ENCODE peak calls at places on chromosomes 1 and 21, in eight cellular contexts. W is stomach, E is right lobe of liver, Y is A549, M is body of pancreas, U is esophagus muscularis mucosa, D is heart left ventricle, I is tibial nerve. G is an unnamed sample.

GRCh38 chr1:55572878-55573734 is 357.9 kb upstream of the USP24 start:
- DNase-seq in W (no peak), E (no peak), Y (peak; percentile 21), M (no peak), U (peak; percentile 87), D (no peak), I (no peak), G (no peak)

GRCh38 chr1:93033029-93033428 is 46.1 kb upstream of the MTF2 start:
- DNase-seq in W (no peak), E (no peak), Y (no peak), M (no peak), U (no peak), D (no peak), I (no peak), G (no peak)

GRCh38 chr1:100868364-100868995 is 26.2 kb downstream of the EXTL2 start:
- DNase-seq in W (no peak), E (no peak), Y (peak; percentile 28), M (no peak), U (no peak), D (no peak), I (no peak), G (no peak)

GRCh38 chr21:46161180-46161799 is 5.9 kb upstream of the FTCD start:
- DNase-seq in W (peak; percentile 21), E (no peak), Y (no peak), M (peak; percentile 1), U (no peak), D (peak; percentile 17), I (peak; percentile 5), G (peak; percentile 8)

GRCh38 chr1:54376085-54377039 is 29.8 kb downstream of the SSBP3 start:
- DNase-seq in W (no peak), E (no peak), Y (no peak), M (no peak), U (no peak), D (no peak), I (no peak), G (no peak)

GRCh38 chr1:39238476-39238875 is 34.0 kb downstream of the MACF1 start:
- DNase-seq in W (no peak), E (no peak), Y (no peak), M (no peak), U (no peak), D (peak; percentile 52), I (no peak), G (peak; percentile 36)

GRCh38 chr1:87542697-87543096 is 214.0 kb downstream of the LMO4 start:
- DNase-seq in W (no peak), E (no peak), Y (peak; percentile 2), M (no peak), U (no peak), D (no peak), I (no peak), G (no peak)

GRCh38 chr21:40936771-40937261 is 89.9 kb upstream of the DSCAM start:
- DNase-seq in W (no peak), E (no peak), Y (no peak), M (peak; percentile 12), U (peak; percentile 64), D (no peak), I (no peak), G (no peak)

GRCh38 chr1:50110656-50111055 is 1.9 kb downstream of the ELAVL4 start:
- DNase-seq in W (no peak), E (no peak), Y (no peak), M (peak; percentile 13), U (no peak), D (no peak), I (no peak), G (no peak)

GRCh38 chr1:216183007-216183406 is 240.2 kb downstream of the USH2A start:
- DNase-seq in W (no peak), E (no peak), Y (no peak), M (no peak), U (no peak), D (no peak), I (no peak), G (no peak)

GRCh38 chr21:31872452-31873274 is at the start of gene HUNK:
- DNase-seq in W (no peak), E (peak; percentile 38), Y (peak; percentile 28), M (peak; percentile 78), U (no peak), D (peak; percentile 24), I (no peak), G (peak; percentile 34)

GRCh38 chr1:178928985-178929384 is 58.1 kb upstream of the ANGPTL1 start:
- DNase-seq in W (no peak), E (no peak), Y (no peak), M (no peak), U (peak; percentile 77), D (no peak), I (no peak), G (no peak)

GRCh38 chr21:44801468-44802395 is at the start of gene UBE2G2:
- DNase-seq in W (peak; percentile 85), E (peak; percentile 84), Y (peak; percentile 75), M (peak; percentile 82), U (peak; percentile 94), D (peak; percentile 88), I (no peak), G (peak; percentile 85)

GRCh38 chr1:163706915-163707314 is 385.2 kb downstream of the NUF2 start:
- DNase-seq in W (no peak), E (no peak), Y (no peak), M (no peak), U (no peak), D (no peak), I (no peak), G (no peak)

GRCh38 chr1:16903054-16903453 is 7.3 kb downstream of the RNU1-2 start:
- DNase-seq in W (no peak), E (no peak), Y (peak; percentile 28), M (no peak), U (no peak), D (no peak), I (no peak), G (no peak)

GRCh38 chr1:228964178-228964819 is 229.0 kb downstream of the RHOU start:
- DNase-seq in W (peak; percentile 37), E (no peak), Y (peak; percentile 42), M (peak; percentile 29), U (no peak), D (no peak), I (no peak), G (peak; percentile 59)

GRCh38 chr21:34126269-34126668 is 52.9 kb downstream of the MRPS6 start:
- DNase-seq in W (no peak), E (no peak), Y (no peak), M (no peak), U (no peak), D (no peak), I (no peak), G (no peak)

GRCh38 chr1:3461238-3461933 is 6.9 kb downstream of the ARHGEF16 start:
- DNase-seq in W (no peak), E (peak; percentile 8), Y (no peak), M (no peak), U (no peak), D (no peak), I (no peak), G (no peak)
- H3K27ac ChIP-seq in W (peak overlapping the region; percentile 69), E (no peak overlapping the region), Y (no peak overlapping the region), M (no peak overlapping the region), U (no peak overlapping the region), D (no peak overlapping the region), I (peak overlapping the region; percentile 83), G (no peak overlapping the region)

GRCh38 chr1:206929509-206929908 is 7.8 kb upstream of the FCMR start:
- DNase-seq in W (no peak), E (no peak), Y (no peak), M (no peak), U (no peak), D (no peak), I (no peak), G (no peak)

GRCh38 chr1:206932271-206932670 is 10.5 kb upstream of the FCMR start:
- DNase-seq in W (no peak), E (no peak), Y (no peak), M (no peak), U (no peak), D (no peak), I (no peak), G (no peak)

GRCh38 chr1:206931709-206932108 is 10.0 kb upstream of the FCMR start:
- DNase-seq in W (no peak), E (no peak), Y (no peak), M (no peak), U (no peak), D (no peak), I (no peak), G (no peak)

GRCh38 chr1:206933333-206933945 is 11.7 kb upstream of the FCMR start:
- DNase-seq in W (peak; percentile 57), E (no peak), Y (peak; percentile 45), M (peak; percentile 58), U (no peak), D (peak; percentile 42), I (no peak), G (no peak)

GRCh38 chr1:206930210-206930798 is 8.6 kb upstream of the FCMR start:
- DNase-seq in W (no peak), E (no peak), Y (no peak), M (no peak), U (no peak), D (no peak), I (no peak), G (no peak)
- TF ChIP-seq POLR2A in W (no peak), E (no peak), Y (no peak), M (no peak), U (no peak), D (no peak), I (no peak), G (no peak)

GRCh38 chr1:151828931-151829330 is 2.7 kb downstream of the RORC start:
- DNase-seq in W (peak; percentile 73), E (peak; percentile 69), Y (no peak), M (peak; percentile 34), U (no peak), D (peak; percentile 54), I (no peak), G (no peak)

GRCh38 chr1:151831256-151831591 is 378 bp downstream of the RORC start:
- DNase-seq in W (no peak), E (no peak), Y (no peak), M (no peak), U (no peak), D (no peak), I (no peak), G (no peak)

GRCh38 chr1:151830055-151830454 is 1.5 kb downstream of the RORC start:
- DNase-seq in W (no peak), E (no peak), Y (no peak), M (no peak), U (no peak), D (no peak), I (no peak), G (no peak)

GRCh38 chr1:151827853-151828252 is 3.7 kb downstream of the RORC start:
- DNase-seq in W (no peak), E (no peak), Y (no peak), M (no peak), U (no peak), D (no peak), I (no peak), G (no peak)

GRCh38 chr1:151829352-151830046 is 2.1 kb downstream of the RORC start:
- DNase-seq in W (no peak), E (no peak), Y (no peak), M (no peak), U (no peak), D (no peak), I (no peak), G (no peak)
- H3K4me1 ChIP-seq in W (peaks cover 60% of the 10 kb centered on the region), E (peaks cover 75% of the 10 kb centered on the region), Y (peaks cover 22% of the 10 kb centered on the region), M (peaks cover 77% of the 10 kb centered on the region), U (peaks cover 13% of the 10 kb centered on the region), D (peaks cover 21% of the 10 kb centered on the region), I (no peaks in the 10 kb centered on the region), G (no peaks in the 10 kb centered on the region)

DNA sequence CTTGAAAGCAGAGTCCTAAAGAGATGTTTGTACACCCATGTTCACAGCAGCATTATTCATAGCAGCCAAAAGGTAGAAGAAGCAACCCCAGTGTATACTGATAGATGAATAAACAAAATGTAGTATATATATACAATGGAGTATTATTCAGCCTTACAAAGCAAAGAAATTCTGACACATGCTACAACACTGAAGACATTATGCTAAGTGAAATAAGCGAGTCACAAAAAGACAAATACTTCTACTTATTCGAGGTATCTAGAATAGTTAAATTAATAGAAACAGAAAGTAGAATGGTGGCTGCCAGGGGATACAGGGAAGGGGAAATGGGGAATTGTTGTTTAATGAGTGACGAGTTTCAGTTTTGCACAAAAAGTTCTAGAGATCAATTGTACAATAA is 23.5 kb downstream of the COP1 start:
- DNase-seq in W (no peak), E (no peak), Y (no peak), M (no peak), U (no peak), D (no peak), I (no peak), G (no peak)
- H3K27ac ChIP-seq in W (no peak overlapping the region), E (no peak overlapping the region), Y (no peak overlapping the region), M (no peak overlapping the region), U (no peak overlapping the region), D (no peak overlapping the region), I (no peak overlapping the region), G (no peak overlapping the region)